ENCODE peak calls at places on chromosomes 2 and 18, in ten cellular contexts. One of them, this sample, is unnamed.

GRCh38 chr2:119264781-119265692 is 41.4 kb downstream of the STEAP3 start:
- DNase-seq in HepG2: peak
- DNase-seq in A549: peak
- DNase-seq in ovary: no peak
- DNase-seq in body of pancreas: peak
- DNase-seq in K562: peak
- DNase-seq in stomach: peak
- DNase-seq in IMR-90: peak
- DNase-seq in right lobe of liver: no peak
- DNase-seq in uterus: no peak
- DNase-seq in this sample: peak

GRCh38 chr2:69216535-69217332 is 170.3 kb downstream of the GFPT1 start:
- DNase-seq in HepG2: peak
- DNase-seq in A549: no peak
- DNase-seq in ovary: no peak
- DNase-seq in body of pancreas: peak
- DNase-seq in K562: no peak
- DNase-seq in stomach: no peak
- DNase-seq in IMR-90: peak
- DNase-seq in right lobe of liver: no peak
- DNase-seq in uterus: no peak
- DNase-seq in this sample: no peak

GRCh38 chr2:217614498-217614897 is 388.3 kb downstream of the TNS1 start:
- DNase-seq in HepG2: no peak
- DNase-seq in A549: no peak
- DNase-seq in ovary: no peak
- DNase-seq in body of pancreas: no peak
- DNase-seq in K562: no peak
- DNase-seq in stomach: no peak
- DNase-seq in IMR-90: peak
- DNase-seq in right lobe of liver: no peak
- DNase-seq in uterus: no peak
- DNase-seq in this sample: peak

GRCh38 chr2:211216221-211216620 is 659.8 kb downstream of the CPS1 start:
- DNase-seq in HepG2: no peak
- DNase-seq in A549: peak
- DNase-seq in ovary: no peak
- DNase-seq in body of pancreas: no peak
- DNase-seq in K562: no peak
- DNase-seq in stomach: no peak
- DNase-seq in IMR-90: no peak
- DNase-seq in right lobe of liver: no peak
- DNase-seq in uterus: no peak
- DNase-seq in this sample: no peak

GRCh38 chr2:30385327-30385726 is 61.7 kb upstream of the LCLAT1 start:
- DNase-seq in HepG2: no peak
- DNase-seq in A549: peak
- DNase-seq in ovary: no peak
- DNase-seq in body of pancreas: no peak
- DNase-seq in K562: no peak
- DNase-seq in stomach: no peak
- DNase-seq in IMR-90: peak
- DNase-seq in right lobe of liver: no peak
- DNase-seq in uterus: no peak
- DNase-seq in this sample: peak

GRCh38 chr2:26033270-26033768 is 565 bp upstream of the RAB10 start:
- DNase-seq in HepG2: peak
- DNase-seq in A549: peak
- DNase-seq in ovary: peak
- DNase-seq in body of pancreas: peak
- DNase-seq in K562: no peak
- DNase-seq in stomach: peak
- DNase-seq in IMR-90: peak
- DNase-seq in right lobe of liver: peak
- DNase-seq in uterus: no peak
- DNase-seq in this sample: peak

GRCh38 chr2:108965540-108966299 is 23.3 kb downstream of the EDAR start:
- DNase-seq in HepG2: no peak
- DNase-seq in A549: no peak
- DNase-seq in ovary: no peak
- DNase-seq in body of pancreas: no peak
- DNase-seq in K562: no peak
- DNase-seq in stomach: no peak
- DNase-seq in IMR-90: no peak
- DNase-seq in right lobe of liver: no peak
- DNase-seq in uterus: no peak
- DNase-seq in this sample: no peak

GRCh38 chr2:201697899-201698298 is 545 bp downstream of the MPP4 start:
- DNase-seq in HepG2: no peak
- DNase-seq in A549: no peak
- DNase-seq in ovary: no peak
- DNase-seq in body of pancreas: no peak
- DNase-seq in K562: no peak
- DNase-seq in stomach: no peak
- DNase-seq in IMR-90: peak
- DNase-seq in right lobe of liver: no peak
- DNase-seq in uterus: no peak
- DNase-seq in this sample: no peak

GRCh38 chr2:147686365-147686764 is 158.5 kb upstream of the ACVR2A start:
- DNase-seq in HepG2: no peak
- DNase-seq in A549: no peak
- DNase-seq in ovary: no peak
- DNase-seq in body of pancreas: no peak
- DNase-seq in K562: no peak
- DNase-seq in stomach: no peak
- DNase-seq in IMR-90: no peak
- DNase-seq in right lobe of liver: no peak
- DNase-seq in uterus: no peak
- DNase-seq in this sample: no peak

GRCh38 chr2:147684903-147685302 is 159.9 kb upstream of the ACVR2A start:
- DNase-seq in HepG2: no peak
- DNase-seq in A549: no peak
- DNase-seq in ovary: no peak
- DNase-seq in body of pancreas: no peak
- DNase-seq in K562: no peak
- DNase-seq in stomach: no peak
- DNase-seq in IMR-90: no peak
- DNase-seq in right lobe of liver: no peak
- DNase-seq in uterus: no peak
- DNase-seq in this sample: no peak

GRCh38 chr2:147679664-147680502 is 164.9 kb upstream of the ACVR2A start:
- DNase-seq in HepG2: no peak
- DNase-seq in A549: no peak
- DNase-seq in ovary: no peak
- DNase-seq in body of pancreas: no peak
- DNase-seq in K562: no peak
- DNase-seq in stomach: no peak
- DNase-seq in IMR-90: peak
- DNase-seq in right lobe of liver: no peak
- DNase-seq in uterus: no peak
- DNase-seq in this sample: no peak

GRCh38 chr2:147683380-147683779 is 161.4 kb upstream of the ACVR2A start:
- DNase-seq in HepG2: no peak
- DNase-seq in A549: no peak
- DNase-seq in ovary: no peak
- DNase-seq in body of pancreas: no peak
- DNase-seq in K562: no peak
- DNase-seq in stomach: no peak
- DNase-seq in IMR-90: no peak
- DNase-seq in right lobe of liver: no peak
- DNase-seq in uterus: no peak
- DNase-seq in this sample: no peak

DNA sequence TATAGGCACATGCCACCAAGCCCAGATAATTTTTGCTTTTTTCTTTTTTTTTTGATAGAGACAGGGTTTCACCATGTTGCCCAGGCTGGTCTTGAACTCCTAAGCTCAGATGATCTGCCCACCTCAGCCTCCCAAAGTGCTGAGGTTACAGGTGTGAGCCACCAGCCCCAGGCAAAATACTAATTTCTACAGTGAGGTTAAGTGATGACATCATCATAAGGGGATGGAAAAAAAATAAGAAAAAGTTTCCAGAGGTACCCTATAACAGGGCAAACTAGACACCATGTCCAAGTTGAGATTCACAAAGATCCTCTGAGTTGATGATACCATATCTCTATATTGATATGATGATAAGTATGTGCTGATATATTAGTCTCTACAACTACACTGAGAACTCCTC is 163.7 kb upstream of the ACVR2A start:
- DNase-seq in HepG2: no peak
- DNase-seq in A549: no peak
- DNase-seq in ovary: no peak
- DNase-seq in body of pancreas: no peak
- DNase-seq in K562: no peak
- DNase-seq in stomach: no peak
- DNase-seq in IMR-90: no peak
- DNase-seq in right lobe of liver: no peak
- DNase-seq in uterus: no peak
- DNase-seq in this sample: no peak
- TF ChIP-seq CTCF in HepG2: no peak
- TF ChIP-seq CTCF in A549: no peak
- TF ChIP-seq CTCF in ovary: no peak
- TF ChIP-seq CTCF in body of pancreas: no peak
- TF ChIP-seq CTCF in K562: no peak
- TF ChIP-seq CTCF in stomach: no peak
- TF ChIP-seq CTCF in IMR-90: no peak
- TF ChIP-seq CTCF in right lobe of liver: no peak
- TF ChIP-seq CTCF in uterus: no peak
- TF ChIP-seq CTCF in this sample: no peak

DNA sequence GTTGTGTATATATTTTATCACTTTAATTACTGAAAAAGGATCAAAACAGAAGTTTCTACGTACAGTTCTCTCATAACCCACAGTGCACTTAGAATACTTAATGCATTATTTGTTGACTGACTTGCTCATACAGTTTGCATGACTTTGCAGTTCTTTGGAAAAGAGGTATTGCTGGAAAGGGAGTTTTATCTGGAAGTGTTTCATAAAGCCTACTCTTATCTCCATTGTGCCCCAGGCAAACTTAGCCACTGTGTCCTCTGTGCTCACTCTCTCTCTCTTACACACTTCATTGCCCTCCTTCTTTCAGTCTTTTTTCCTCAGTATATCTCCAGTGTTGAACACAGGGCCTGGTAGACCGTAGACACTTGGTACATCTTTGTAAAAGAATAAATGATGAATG is 56.0 kb downstream of the SETBP1 start:
- DNase-seq in HepG2: no peak
- DNase-seq in A549: peak
- DNase-seq in ovary: no peak
- DNase-seq in body of pancreas: no peak
- DNase-seq in K562: no peak
- DNase-seq in stomach: no peak
- DNase-seq in IMR-90: no peak
- DNase-seq in right lobe of liver: no peak
- DNase-seq in uterus: no peak
- DNase-seq in this sample: no peak
- TF ChIP-seq POLR2A in HepG2: no peak
- TF ChIP-seq POLR2A in A549: no peak
- TF ChIP-seq POLR2A in ovary: no peak
- TF ChIP-seq POLR2A in body of pancreas: no peak
- TF ChIP-seq POLR2A in K562: no peak
- TF ChIP-seq POLR2A in stomach: no peak
- TF ChIP-seq POLR2A in IMR-90: no peak
- TF ChIP-seq POLR2A in right lobe of liver: no peak
- TF ChIP-seq POLR2A in uterus: no peak
- TF ChIP-seq POLR2A in this sample: no peak

GRCh38 chr2:240554767-240555493 is 2.9 kb downstream of the ANKMY1 start:
- DNase-seq in HepG2: no peak
- DNase-seq in A549: no peak
- DNase-seq in ovary: no peak
- DNase-seq in body of pancreas: no peak
- DNase-seq in K562: no peak
- DNase-seq in stomach: no peak
- DNase-seq in IMR-90: no peak
- DNase-seq in right lobe of liver: no peak
- DNase-seq in uterus: no peak
- DNase-seq in this sample: no peak

GRCh38 chr2:240555541-240556250 is 2.1 kb downstream of the ANKMY1 start:
- DNase-seq in HepG2: no peak
- DNase-seq in A549: no peak
- DNase-seq in ovary: peak
- DNase-seq in body of pancreas: no peak
- DNase-seq in K562: no peak
- DNase-seq in stomach: no peak
- DNase-seq in IMR-90: no peak
- DNase-seq in right lobe of liver: no peak
- DNase-seq in uterus: no peak
- DNase-seq in this sample: no peak

GRCh38 chr2:240557101-240557751 is 562 bp downstream of the ANKMY1 start:
- DNase-seq in HepG2: no peak
- DNase-seq in A549: no peak
- DNase-seq in ovary: peak
- DNase-seq in body of pancreas: no peak
- DNase-seq in K562: no peak
- DNase-seq in stomach: no peak
- DNase-seq in IMR-90: no peak
- DNase-seq in right lobe of liver: peak
- DNase-seq in uterus: peak
- DNase-seq in this sample: no peak

GRCh38 chr2:240557808-240558207 is at the start of gene ANKMY1:
- DNase-seq in HepG2: no peak
- DNase-seq in A549: no peak
- DNase-seq in ovary: peak
- DNase-seq in body of pancreas: peak
- DNase-seq in K562: no peak
- DNase-seq in stomach: peak
- DNase-seq in IMR-90: peak
- DNase-seq in right lobe of liver: peak
- DNase-seq in uterus: peak
- DNase-seq in this sample: no peak

DNA sequence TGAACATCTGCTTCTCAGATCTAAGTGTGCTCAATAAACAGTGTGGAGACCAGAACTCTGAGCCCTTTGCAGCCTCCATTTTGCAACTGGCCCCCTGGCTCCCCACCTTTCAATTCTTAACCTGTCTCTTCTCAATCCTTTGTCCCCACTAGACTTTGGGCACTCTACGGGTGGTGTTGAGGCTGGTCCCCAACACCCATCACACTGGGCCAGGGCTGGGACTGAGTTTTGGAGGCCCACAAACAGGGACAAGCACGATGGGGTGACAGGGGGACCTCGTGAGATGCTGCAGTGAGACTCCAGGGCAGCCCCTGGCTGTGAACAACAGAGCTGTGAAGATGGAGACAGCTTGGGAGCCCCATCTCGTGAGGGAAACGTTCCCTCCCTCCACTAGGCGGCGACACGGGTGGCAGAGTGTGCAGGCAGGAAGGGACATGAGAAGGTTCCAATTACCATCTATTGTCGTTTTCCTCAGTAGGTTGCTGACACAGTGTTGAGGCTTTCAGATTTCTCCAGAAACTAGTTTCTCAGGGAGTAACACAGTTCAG is 1.2 kb downstream of the ANKMY1 start:
- DNase-seq in HepG2: peak
- DNase-seq in A549: peak
- DNase-seq in ovary: peak
- DNase-seq in body of pancreas: no peak
- DNase-seq in K562: peak
- DNase-seq in stomach: peak
- DNase-seq in IMR-90: peak
- DNase-seq in right lobe of liver: peak
- DNase-seq in uterus: peak
- DNase-seq in this sample: peak
- TF ChIP-seq CTCF in HepG2: peak
- TF ChIP-seq CTCF in A549: peak
- TF ChIP-seq CTCF in ovary: no peak
- TF ChIP-seq CTCF in body of pancreas: no peak
- TF ChIP-seq CTCF in K562: peak
- TF ChIP-seq CTCF in stomach: no peak
- TF ChIP-seq CTCF in IMR-90: peak
- TF ChIP-seq CTCF in right lobe of liver: peak
- TF ChIP-seq CTCF in uterus: no peak
- TF ChIP-seq CTCF in this sample: peak

GRCh38 chr2:131682122-131682944 is 154.6 kb downstream of the CCDC74A start:
- DNase-seq in HepG2: peak
- DNase-seq in A549: peak
- DNase-seq in ovary: peak
- DNase-seq in body of pancreas: peak
- DNase-seq in K562: peak
- DNase-seq in stomach: peak
- DNase-seq in IMR-90: peak
- DNase-seq in right lobe of liver: peak
- DNase-seq in uterus: peak
- DNase-seq in this sample: peak
- TF ChIP-seq POLR2A in HepG2: peak
- TF ChIP-seq POLR2A in A549: peak
- TF ChIP-seq POLR2A in ovary: no peak
- TF ChIP-seq POLR2A in body of pancreas: peak
- TF ChIP-seq POLR2A in K562: no peak
- TF ChIP-seq POLR2A in stomach: no peak
- TF ChIP-seq POLR2A in IMR-90: peak
- TF ChIP-seq POLR2A in right lobe of liver: no peak
- TF ChIP-seq POLR2A in uterus: no peak
- TF ChIP-seq POLR2A in this sample: peak